ENCODE peak calls at places on chromosomes 6 and 20, in four cellular contexts. One of them, this sample, is unnamed.

GRCh38 chr6:82408952-82409421 is 45.4 kb downstream of the TPBG start:
- DNase-seq in HCEC 1CT: peak
- DNase-seq in NCI-H774: no peak
- DNase-seq in activated T-cell treated with anti-CD3 and anti-CD28 coated beads for 48 hours: no peak
- DNase-seq in this sample: no peak

GRCh38 chr20:44683263-44684046 is 31.7 kb upstream of the CCN5 start:
- DNase-seq in HCEC 1CT: peak
- DNase-seq in activated T-cell treated with anti-CD3 and anti-CD28 coated beads for 48 hours: peak
- DNase-seq in NCI-H774: peak
- DNase-seq in this sample: peak

GRCh38 chr20:16490696-16491095 is 82.6 kb downstream of the KIF16B start:
- DNase-seq in activated T-cell treated with anti-CD3 and anti-CD28 coated beads for 48 hours: no peak
- DNase-seq in NCI-H774: no peak
- DNase-seq in HCEC 1CT: no peak
- DNase-seq in this sample: no peak

GRCh38 chr6:44122821-44123220 is 4.4 kb downstream of the MRPL14 start:
- DNase-seq in NCI-H774: no peak
- DNase-seq in activated T-cell treated with anti-CD3 and anti-CD28 coated beads for 48 hours: no peak
- DNase-seq in HCEC 1CT: no peak
- DNase-seq in this sample: no peak

GRCh38 chr6:37111156-37111461 is 58.8 kb upstream of the PIM1 start:
- DNase-seq in HCEC 1CT: no peak
- DNase-seq in activated T-cell treated with anti-CD3 and anti-CD28 coated beads for 48 hours: no peak
- DNase-seq in NCI-H774: no peak
- DNase-seq in this sample: no peak

GRCh38 chr20:1737134-1737533 is 79.6 kb upstream of the SIRPG start:
- DNase-seq in NCI-H774: no peak
- DNase-seq in activated T-cell treated with anti-CD3 and anti-CD28 coated beads for 48 hours: no peak
- DNase-seq in HCEC 1CT: no peak
- DNase-seq in this sample: no peak

GRCh38 chr20:52683761-52684160 is 288.4 kb upstream of the TSHZ2 start:
- DNase-seq in activated T-cell treated with anti-CD3 and anti-CD28 coated beads for 48 hours: no peak
- DNase-seq in NCI-H774: no peak
- DNase-seq in HCEC 1CT: no peak
- DNase-seq in this sample: no peak

GRCh38 chr20:19966840-19967239 is 50.3 kb upstream of the NAA20 start:
- DNase-seq in NCI-H774: peak
- DNase-seq in HCEC 1CT: no peak
- DNase-seq in activated T-cell treated with anti-CD3 and anti-CD28 coated beads for 48 hours: no peak
- DNase-seq in this sample: peak

GRCh38 chr6:150269857-150270223 is 99.0 kb upstream of the IYD start:
- DNase-seq in HCEC 1CT: no peak
- DNase-seq in activated T-cell treated with anti-CD3 and anti-CD28 coated beads for 48 hours: no peak
- DNase-seq in NCI-H774: no peak
- DNase-seq in this sample: no peak

GRCh38 chr6:93177918-93178317 is 241.4 kb downstream of the EPHA7 start:
- DNase-seq in activated T-cell treated with anti-CD3 and anti-CD28 coated beads for 48 hours: no peak
- DNase-seq in HCEC 1CT: no peak
- DNase-seq in NCI-H774: no peak
- DNase-seq in this sample: no peak

GRCh38 chr6:4901256-4902061 is 102.4 kb downstream of the RPP40 start:
- DNase-seq in activated T-cell treated with anti-CD3 and anti-CD28 coated beads for 48 hours: no peak
- DNase-seq in HCEC 1CT: no peak
- DNase-seq in NCI-H774: no peak
- DNase-seq in this sample: no peak

GRCh38 chr6:155146205-155146604 is 117.6 kb upstream of the CLDN20 start:
- DNase-seq in HCEC 1CT: no peak
- DNase-seq in NCI-H774: no peak
- DNase-seq in activated T-cell treated with anti-CD3 and anti-CD28 coated beads for 48 hours: no peak
- DNase-seq in this sample: no peak

This sample was measured in prostate gland.